ENCODE peak calls at places on chromosomes 12 and 14, in ten cellular contexts. One of them, this sample, is unnamed.

GRCh38 chr12:111792155-111792876 is 25.6 kb downstream of the ALDH2 start:
- DNase-seq in GM06990: no peak
- DNase-seq in tibial artery: peak; percentile 73
- DNase-seq in K562: peak; percentile 67
- DNase-seq in stomach: peak; percentile 61
- DNase-seq in ascending aorta: peak; percentile 81
- DNase-seq in PC-3: no peak
- DNase-seq in keratinocyte: no peak
- DNase-seq in lung: no peak
- DNase-seq in fibroblast of lung: peak; percentile 40
- DNase-seq in this sample: no peak

GRCh38 chr14:103994535-103995184 is 52.3 kb upstream of the RD3L start:
- DNase-seq in GM06990: no peak
- DNase-seq in stomach: no peak
- DNase-seq in K562: no peak
- DNase-seq in keratinocyte: no peak
- DNase-seq in ascending aorta: no peak
- DNase-seq in tibial artery: no peak
- DNase-seq in fibroblast of lung: no peak
- DNase-seq in lung: no peak
- DNase-seq in PC-3: peak; percentile 94
- DNase-seq in this sample: no peak

GRCh38 chr12:98453070-98453469 is 62.3 kb upstream of the TMPO start:
- DNase-seq in tibial artery: no peak
- DNase-seq in K562: no peak
- DNase-seq in GM06990: no peak
- DNase-seq in ascending aorta: no peak
- DNase-seq in stomach: no peak
- DNase-seq in lung: no peak
- DNase-seq in PC-3: no peak
- DNase-seq in fibroblast of lung: no peak
- DNase-seq in keratinocyte: no peak
- DNase-seq in this sample: no peak

GRCh38 chr14:70789361-70789760 is 20.0 kb downstream of the MAP3K9 start:
- DNase-seq in fibroblast of lung: peak; percentile 28
- DNase-seq in lung: peak; percentile 68
- DNase-seq in keratinocyte: no peak
- DNase-seq in K562: no peak
- DNase-seq in GM06990: no peak
- DNase-seq in PC-3: peak; percentile 86
- DNase-seq in stomach: no peak
- DNase-seq in tibial artery: peak; percentile 31
- DNase-seq in ascending aorta: no peak
- DNase-seq in this sample: no peak

GRCh38 chr12:85656561-85656960 is 179.6 kb downstream of the RASSF9 start:
- DNase-seq in lung: no peak
- DNase-seq in tibial artery: no peak
- DNase-seq in stomach: no peak
- DNase-seq in GM06990: no peak
- DNase-seq in K562: no peak
- DNase-seq in fibroblast of lung: no peak
- DNase-seq in ascending aorta: no peak
- DNase-seq in PC-3: no peak
- DNase-seq in keratinocyte: no peak
- DNase-seq in this sample: no peak

GRCh38 chr14:23544511-23545447 is 6.8 kb downstream of the ZFHX2 start:
- DNase-seq in PC-3: no peak
- DNase-seq in K562: no peak
- DNase-seq in tibial artery: peak; percentile 43
- DNase-seq in fibroblast of lung: no peak
- DNase-seq in lung: no peak
- DNase-seq in GM06990: no peak
- DNase-seq in stomach: no peak
- DNase-seq in ascending aorta: no peak
- DNase-seq in keratinocyte: no peak
- DNase-seq in this sample: no peak

GRCh38 chr14:35403085-35403396 is 1.5 kb downstream of the NFKBIA start:
- DNase-seq in keratinocyte: no peak
- DNase-seq in stomach: no peak
- DNase-seq in GM06990: peak; percentile 44
- DNase-seq in lung: no peak
- DNase-seq in K562: no peak
- DNase-seq in ascending aorta: no peak
- DNase-seq in tibial artery: no peak
- DNase-seq in PC-3: peak; percentile 34
- DNase-seq in fibroblast of lung: no peak
- DNase-seq in this sample: peak; percentile 33

GRCh38 chr14:52153939-52154338 is 85.1 kb upstream of the NID2 start:
- DNase-seq in stomach: no peak
- DNase-seq in GM06990: no peak
- DNase-seq in PC-3: no peak
- DNase-seq in ascending aorta: no peak
- DNase-seq in lung: no peak
- DNase-seq in fibroblast of lung: no peak
- DNase-seq in K562: no peak
- DNase-seq in keratinocyte: no peak
- DNase-seq in tibial artery: no peak
- DNase-seq in this sample: no peak

GRCh38 chr12:3677609-3678008 is 75.3 kb downstream of the CRACR2A start:
- DNase-seq in lung: no peak
- DNase-seq in K562: no peak
- DNase-seq in tibial artery: no peak
- DNase-seq in keratinocyte: no peak
- DNase-seq in PC-3: no peak
- DNase-seq in ascending aorta: no peak
- DNase-seq in fibroblast of lung: no peak
- DNase-seq in GM06990: no peak
- DNase-seq in stomach: no peak
- DNase-seq in this sample: no peak

GRCh38 chr12:103814436-103814835 is 26.6 kb downstream of the NT5DC3 start:
- DNase-seq in keratinocyte: no peak
- DNase-seq in K562: no peak
- DNase-seq in PC-3: no peak
- DNase-seq in GM06990: no peak
- DNase-seq in lung: no peak
- DNase-seq in ascending aorta: no peak
- DNase-seq in tibial artery: no peak
- DNase-seq in fibroblast of lung: no peak
- DNase-seq in stomach: no peak
- DNase-seq in this sample: no peak

GRCh38 chr12:24125280-24125679 is 175.8 kb upstream of the SOX5 start:
- DNase-seq in stomach: no peak
- DNase-seq in PC-3: no peak
- DNase-seq in K562: no peak
- DNase-seq in ascending aorta: no peak
- DNase-seq in fibroblast of lung: no peak
- DNase-seq in keratinocyte: no peak
- DNase-seq in tibial artery: no peak
- DNase-seq in GM06990: no peak
- DNase-seq in lung: no peak
- DNase-seq in this sample: no peak

DNA sequence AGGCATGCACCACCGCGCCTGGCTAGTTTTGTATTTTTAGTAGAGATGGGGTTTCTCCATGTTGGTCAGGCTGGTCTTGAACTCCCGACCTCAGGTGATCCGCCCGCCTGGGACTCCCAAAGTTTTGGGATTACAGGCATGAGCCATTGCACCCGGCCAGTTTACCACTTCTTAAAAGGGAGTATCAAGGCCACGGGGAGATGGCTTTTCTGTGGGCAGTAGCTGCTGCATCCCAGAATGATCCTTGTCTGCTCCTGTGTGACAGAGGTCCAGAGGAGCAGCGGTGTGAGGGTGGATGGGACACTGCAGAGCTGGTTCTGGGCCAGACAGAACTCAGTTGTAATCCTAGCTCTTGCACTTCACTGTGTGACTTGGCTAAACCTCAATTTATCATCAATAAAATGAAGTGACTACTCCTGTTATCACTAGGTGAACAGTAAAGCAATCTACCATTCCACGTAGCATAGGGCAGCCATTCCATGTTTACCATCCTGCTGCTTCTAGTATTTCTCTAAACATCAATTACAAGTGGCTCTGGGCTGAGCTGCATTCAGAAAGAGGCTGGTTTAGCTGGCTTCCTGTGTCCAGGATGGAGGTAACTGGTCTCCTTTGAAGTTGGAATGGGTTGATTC is 3.0 kb upstream of the NPFF start:
- DNase-seq in stomach: no peak
- DNase-seq in tibial artery: no peak
- DNase-seq in GM06990: no peak
- DNase-seq in K562: no peak
- DNase-seq in fibroblast of lung: no peak
- DNase-seq in ascending aorta: peak; percentile 21
- DNase-seq in keratinocyte: no peak
- DNase-seq in PC-3: no peak
- DNase-seq in lung: no peak
- DNase-seq in this sample: no peak
- H3K36me3 ChIP-seq in stomach: peaks cover 79% of the 10 kb centered on the region
- H3K36me3 ChIP-seq in tibial artery: peaks cover 33% of the 10 kb centered on the region
- H3K36me3 ChIP-seq in GM06990: peaks cover 25% of the 10 kb centered on the region
- H3K36me3 ChIP-seq in K562: peaks cover 58% of the 10 kb centered on the region
- H3K36me3 ChIP-seq in fibroblast of lung: peaks cover 16% of the 10 kb centered on the region
- H3K36me3 ChIP-seq in ascending aorta: peaks cover 65% of the 10 kb centered on the region
- H3K36me3 ChIP-seq in keratinocyte: peaks cover 27% of the 10 kb centered on the region
- H3K36me3 ChIP-seq in PC-3: peaks cover 21% of the 10 kb centered on the region
- H3K36me3 ChIP-seq in lung: peaks cover 39% of the 10 kb centered on the region
- H3K36me3 ChIP-seq in this sample: no peaks in the 10 kb centered on the region

DNA sequence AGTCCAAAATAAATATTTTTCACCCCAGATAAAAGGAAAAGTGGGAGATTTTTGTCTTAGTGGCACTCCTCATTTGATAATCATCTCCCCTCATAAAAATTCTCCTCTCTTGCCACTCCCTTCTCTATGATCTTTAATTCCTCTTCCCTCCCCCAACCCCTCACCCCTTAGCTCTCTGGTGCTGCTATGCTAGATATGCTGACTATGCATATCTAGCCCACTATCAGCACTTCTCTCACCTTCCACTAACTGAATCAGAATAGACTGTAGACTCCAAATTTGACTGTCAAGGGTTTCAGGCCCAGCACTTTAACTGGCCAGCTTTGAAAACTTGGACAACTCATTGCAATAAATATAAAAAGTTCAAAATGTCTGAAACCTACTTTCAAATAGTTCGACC is 254.2 kb downstream of the ETNK1 start:
- DNase-seq in lung: no peak
- DNase-seq in PC-3: no peak
- DNase-seq in tibial artery: no peak
- DNase-seq in fibroblast of lung: no peak
- DNase-seq in ascending aorta: no peak
- DNase-seq in GM06990: no peak
- DNase-seq in K562: no peak
- DNase-seq in stomach: no peak
- DNase-seq in keratinocyte: no peak
- DNase-seq in this sample: no peak
- H3K36me3 ChIP-seq in lung: no peaks in the 10 kb centered on the region
- H3K36me3 ChIP-seq in PC-3: no peaks in the 10 kb centered on the region
- H3K36me3 ChIP-seq in tibial artery: no peaks in the 10 kb centered on the region
- H3K36me3 ChIP-seq in fibroblast of lung: no peaks in the 10 kb centered on the region
- H3K36me3 ChIP-seq in ascending aorta: no peaks in the 10 kb centered on the region
- H3K36me3 ChIP-seq in GM06990: no peaks in the 10 kb centered on the region
- H3K36me3 ChIP-seq in K562: no peaks in the 10 kb centered on the region
- H3K36me3 ChIP-seq in stomach: no peaks in the 10 kb centered on the region
- H3K36me3 ChIP-seq in keratinocyte: no peaks in the 10 kb centered on the region
- H3K36me3 ChIP-seq in this sample: no peaks in the 10 kb centered on the region

GRCh38 chr14:105018414-105018813 is 2.5 kb downstream of the CDCA4 start:
- DNase-seq in ascending aorta: no peak
- DNase-seq in keratinocyte: no peak
- DNase-seq in tibial artery: no peak
- DNase-seq in PC-3: no peak
- DNase-seq in lung: no peak
- DNase-seq in fibroblast of lung: no peak
- DNase-seq in stomach: no peak
- DNase-seq in GM06990: no peak
- DNase-seq in K562: no peak
- DNase-seq in this sample: no peak
- H3K36me3 ChIP-seq in ascending aorta: no peaks in the 10 kb centered on the region
- H3K36me3 ChIP-seq in keratinocyte: peaks cover 18% of the 10 kb centered on the region
- H3K36me3 ChIP-seq in tibial artery: no peaks in the 10 kb centered on the region
- H3K36me3 ChIP-seq in PC-3: peaks cover 29% of the 10 kb centered on the region
- H3K36me3 ChIP-seq in lung: no peaks in the 10 kb centered on the region
- H3K36me3 ChIP-seq in fibroblast of lung: peaks cover 4% of the 10 kb centered on the region
- H3K36me3 ChIP-seq in stomach: no peaks in the 10 kb centered on the region
- H3K36me3 ChIP-seq in GM06990: peaks cover 1% of the 10 kb centered on the region
- H3K36me3 ChIP-seq in K562: peaks cover 27% of the 10 kb centered on the region
- H3K36me3 ChIP-seq in this sample: no peaks in the 10 kb centered on the region

GRCh38 chr12:48285751-48286650 is 64.7 kb downstream of the ZNF641 start:
- DNase-seq in tibial artery: no peak
- DNase-seq in stomach: no peak
- DNase-seq in GM06990: no peak
- DNase-seq in keratinocyte: no peak
- DNase-seq in K562: peak; percentile 8
- DNase-seq in lung: no peak
- DNase-seq in PC-3: peak; percentile 45
- DNase-seq in fibroblast of lung: no peak
- DNase-seq in ascending aorta: no peak
- DNase-seq in this sample: no peak

GRCh38 chr12:48288387-48289268 is 62.1 kb downstream of the ZNF641 start:
- DNase-seq in K562: no peak
- DNase-seq in GM06990: no peak
- DNase-seq in PC-3: peak; percentile 13
- DNase-seq in fibroblast of lung: no peak
- DNase-seq in tibial artery: no peak
- DNase-seq in lung: no peak
- DNase-seq in ascending aorta: no peak
- DNase-seq in stomach: no peak
- DNase-seq in keratinocyte: no peak
- DNase-seq in this sample: no peak

GRCh38 chr12:48281811-48282210 is 68.9 kb downstream of the ZNF641 start:
- DNase-seq in lung: no peak
- DNase-seq in ascending aorta: no peak
- DNase-seq in keratinocyte: no peak
- DNase-seq in GM06990: no peak
- DNase-seq in PC-3: peak; percentile 77
- DNase-seq in fibroblast of lung: no peak
- DNase-seq in stomach: no peak
- DNase-seq in K562: no peak
- DNase-seq in tibial artery: no peak
- DNase-seq in this sample: no peak

GRCh38 chr12:48291511-48291910 is 59.2 kb downstream of the ZNF641 start:
- DNase-seq in tibial artery: no peak
- DNase-seq in lung: no peak
- DNase-seq in PC-3: peak; percentile 55
- DNase-seq in GM06990: no peak
- DNase-seq in ascending aorta: no peak
- DNase-seq in fibroblast of lung: no peak
- DNase-seq in stomach: no peak
- DNase-seq in keratinocyte: no peak
- DNase-seq in K562: no peak
- DNase-seq in this sample: no peak

DNA sequence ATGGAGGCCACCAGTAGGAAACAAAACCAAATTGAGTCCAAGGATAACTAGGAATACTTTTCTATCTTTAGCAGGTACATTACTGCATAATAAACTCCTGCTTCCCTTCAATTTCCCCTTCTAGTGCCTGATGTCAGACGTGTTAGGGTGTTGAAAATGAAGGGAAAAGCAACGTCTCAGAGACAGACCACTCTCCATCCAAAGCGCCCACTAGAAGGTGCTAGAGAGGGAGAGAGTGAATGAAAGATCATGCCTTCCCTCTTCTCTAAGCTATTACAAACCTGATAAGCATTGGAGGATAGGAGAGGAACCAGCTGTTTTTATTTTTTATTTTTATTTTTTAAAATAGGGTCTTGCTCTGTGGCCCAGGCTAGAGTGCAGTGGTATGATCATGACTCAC is 64.1 kb downstream of the ZNF641 start:
- DNase-seq in PC-3: peak; percentile 16
- DNase-seq in stomach: no peak
- DNase-seq in fibroblast of lung: no peak
- DNase-seq in GM06990: no peak
- DNase-seq in K562: peak; percentile 41
- DNase-seq in lung: no peak
- DNase-seq in keratinocyte: no peak
- DNase-seq in tibial artery: no peak
- DNase-seq in ascending aorta: no peak
- DNase-seq in this sample: peak; percentile 16
- H3K36me3 ChIP-seq in PC-3: no peaks in the 10 kb centered on the region
- H3K36me3 ChIP-seq in stomach: no peaks in the 10 kb centered on the region
- H3K36me3 ChIP-seq in fibroblast of lung: no peaks in the 10 kb centered on the region
- H3K36me3 ChIP-seq in GM06990: no peaks in the 10 kb centered on the region
- H3K36me3 ChIP-seq in K562: no peaks in the 10 kb centered on the region
- H3K36me3 ChIP-seq in lung: no peaks in the 10 kb centered on the region
- H3K36me3 ChIP-seq in keratinocyte: no peaks in the 10 kb centered on the region
- H3K36me3 ChIP-seq in tibial artery: no peaks in the 10 kb centered on the region
- H3K36me3 ChIP-seq in ascending aorta: no peaks in the 10 kb centered on the region
- H3K36me3 ChIP-seq in this sample: no peaks in the 10 kb centered on the region

This sample was measured in hepatocyte.